ENCODE peak calls at places on chromosomes 16 and 17, in seven cellular contexts. Z, O, B, V, A, G and L are unnamed samples.

GRCh38 chr16:66515543-66516171 is 34.3 kb downstream of the TK2 start:
- DNase-seq in A (peak), Z (peak), G (peak), B (no peak), V (peak), O (peak), L (peak)

GRCh38 chr16:12461971-12462370 is 341.7 kb downstream of the CPPED1 start:
- DNase-seq in B (no peak), O (no peak), A (no peak), V (no peak), G (no peak), Z (no peak), L (no peak)

GRCh38 chr16:86634290-86634689 is 55.9 kb downstream of the FOXL1 start:
- DNase-seq in V (no peak), A (peak), O (peak), Z (no peak), B (no peak), G (no peak), L (peak)

GRCh38 chr16:66364117-66364958 is 2.2 kb upstream of the CDH5 start:
- DNase-seq in Z (no peak), B (no peak), G (no peak), A (peak), V (no peak), O (no peak), L (peak)

GRCh38 chr16:84138824-84139627 is 6.0 kb downstream of the HSDL1 start:
- DNase-seq in V (no peak), A (peak), B (no peak), Z (no peak), O (peak), G (no peak), L (peak)

GRCh38 chr17:5784791-5785190 is 200.5 kb upstream of the NLRP1 start:
- DNase-seq in V (no peak), O (no peak), G (peak), A (no peak), Z (no peak), B (no peak), L (no peak)

GRCh38 chr17:13740692-13741091 is 139.0 kb upstream of the HS3ST3A1 start:
- DNase-seq in Z (no peak), A (no peak), O (no peak), B (no peak), G (no peak), V (no peak), L (no peak)

GRCh38 chr17:2853111-2853721 is 57.0 kb downstream of the RAP1GAP2 start:
- DNase-seq in G (no peak), V (peak), A (peak), B (no peak), Z (peak), O (peak), L (peak)

GRCh38 chr16:84090212-84090611 is 26.5 kb downstream of the MBTPS1 start:
- DNase-seq in Z (no peak), O (no peak), G (no peak), V (no peak), B (no peak), A (no peak), L (no peak)

GRCh38 chr16:27286446-27286845 is 17.9 kb upstream of the NSMCE1 start:
- DNase-seq in B (no peak), V (no peak), A (no peak), G (no peak), Z (no peak), O (peak), L (peak)

GRCh38 chr16:85286066-85286712 is 173.9 kb upstream of the CIBAR2 start:
- DNase-seq in G (no peak), O (peak), B (no peak), Z (no peak), V (no peak), A (no peak), L (no peak)

GRCh38 chr16:20614201-20615141 is 38.3 kb upstream of the ACSM2B start:
- DNase-seq in A (no peak), V (no peak), G (no peak), O (no peak), B (no peak), Z (no peak), L (no peak)

GRCh38 chr16:13036600-13036999 is 135.2 kb downstream of the SHISA9 start:
- DNase-seq in V (peak), A (peak), Z (peak), O (peak), G (peak), B (peak), L (peak)

GRCh38 chr16:19645557-19645981 is 72.5 kb downstream of the KNOP1 start:
- DNase-seq in A (peak), G (no peak), Z (no peak), O (peak), V (peak), B (no peak), L (no peak)

GRCh38 chr17:20105539-20106291 is 96.6 kb downstream of the SPECC1 start:
- DNase-seq in O (no peak), G (no peak), V (no peak), B (no peak), Z (peak), A (peak), L (no peak)

GRCh38 chr16:83058376-83058775 is 431.6 kb downstream of the CDH13 start:
- DNase-seq in Z (no peak), V (no peak), A (no peak), G (no peak), O (no peak), B (no peak), L (no peak)

GRCh38 chr17:67491009-67491677 is 114.1 kb downstream of the PITPNC1 start:
- DNase-seq in O (peak), G (peak), B (no peak), A (no peak), V (peak), Z (peak), L (peak)

GRCh38 chr17:32929288-32929574 is 1.3 kb downstream of the TMEM98 start:
- DNase-seq in G (no peak), A (peak), Z (no peak), B (no peak), O (peak), V (no peak), L (peak)

GRCh38 chr17:14121952-14122351 is 52.6 kb downstream of the COX10 start:
- DNase-seq in A (no peak), B (no peak), Z (no peak), O (no peak), G (no peak), V (no peak), L (no peak)

GRCh38 chr17:44758414-44759095 is at the start of gene ADAM11:
- DNase-seq in A (no peak), G (no peak), V (peak), B (no peak), O (no peak), Z (peak), L (no peak)

GRCh38 chr17:72928454-72929136 is 163.9 kb downstream of the SLC39A11 start:
- DNase-seq in A (no peak), G (no peak), Z (no peak), B (no peak), O (no peak), V (no peak), L (no peak)

GRCh38 chr17:79829004-79829403 is 10.2 kb downstream of the CBX4 start:
- DNase-seq in O (no peak), A (no peak), B (no peak), V (no peak), G (no peak), Z (no peak), L (peak)
- H2AK5ac ChIP-seq in O (no peak), A (no peak), B (no peak), V (no peak), G (no peak), Z (no peak), L (no peak)

GRCh38 chr17:353838-354234 is 1.2 kb upstream of the RPH3AL start:
- DNase-seq in V (no peak), Z (no peak), A (no peak), G (no peak), B (no peak), O (no peak), L (no peak)

GRCh38 chr17:353213-353837 is 718 bp upstream of the RPH3AL start:
- DNase-seq in A (no peak), G (no peak), Z (no peak), O (no peak), B (no peak), V (no peak), L (no peak)

GRCh38 chr17:356671-357434 is 4.2 kb upstream of the RPH3AL start:
- DNase-seq in B (no peak), V (no peak), O (no peak), Z (no peak), G (no peak), A (no peak), L (no peak)

GRCh38 chr17:352421-353212 is at the start of gene RPH3AL:
- DNase-seq in V (no peak), O (no peak), A (peak), G (no peak), Z (peak), B (peak), L (peak)

GRCh38 chr17:354651-355556 is 2.3 kb upstream of the RPH3AL start:
- DNase-seq in A (no peak), O (no peak), V (no peak), G (no peak), Z (peak), B (no peak), L (no peak)
- H2BK120ac ChIP-seq in A (no peak), O (no peak), V (no peak), G (no peak), Z (no peak), B (no peak), L (no peak)

GRCh38 chr16:31216116-31216469 is 842 bp downstream of the PYDC1 start:
- DNase-seq in Z (no peak), G (no peak), V (no peak), O (no peak), A (no peak), B (no peak), L (no peak)

GRCh38 chr16:31214705-31215286 is 877 bp downstream of the TRIM72 start:
- DNase-seq in Z (peak), G (no peak), B (no peak), A (no peak), O (no peak), V (peak), L (no peak)

GRCh38 chr16:31213342-31213741 is 577 bp upstream of the TRIM72 start:
- DNase-seq in B (no peak), Z (no peak), A (no peak), V (no peak), G (no peak), O (no peak), L (no peak)

GRCh38 chr16:31215287-31216115 is 1.4 kb downstream of the PYDC1 start:
- DNase-seq in V (peak), A (peak), Z (peak), B (peak), O (peak), G (peak), L (peak)

DNA sequence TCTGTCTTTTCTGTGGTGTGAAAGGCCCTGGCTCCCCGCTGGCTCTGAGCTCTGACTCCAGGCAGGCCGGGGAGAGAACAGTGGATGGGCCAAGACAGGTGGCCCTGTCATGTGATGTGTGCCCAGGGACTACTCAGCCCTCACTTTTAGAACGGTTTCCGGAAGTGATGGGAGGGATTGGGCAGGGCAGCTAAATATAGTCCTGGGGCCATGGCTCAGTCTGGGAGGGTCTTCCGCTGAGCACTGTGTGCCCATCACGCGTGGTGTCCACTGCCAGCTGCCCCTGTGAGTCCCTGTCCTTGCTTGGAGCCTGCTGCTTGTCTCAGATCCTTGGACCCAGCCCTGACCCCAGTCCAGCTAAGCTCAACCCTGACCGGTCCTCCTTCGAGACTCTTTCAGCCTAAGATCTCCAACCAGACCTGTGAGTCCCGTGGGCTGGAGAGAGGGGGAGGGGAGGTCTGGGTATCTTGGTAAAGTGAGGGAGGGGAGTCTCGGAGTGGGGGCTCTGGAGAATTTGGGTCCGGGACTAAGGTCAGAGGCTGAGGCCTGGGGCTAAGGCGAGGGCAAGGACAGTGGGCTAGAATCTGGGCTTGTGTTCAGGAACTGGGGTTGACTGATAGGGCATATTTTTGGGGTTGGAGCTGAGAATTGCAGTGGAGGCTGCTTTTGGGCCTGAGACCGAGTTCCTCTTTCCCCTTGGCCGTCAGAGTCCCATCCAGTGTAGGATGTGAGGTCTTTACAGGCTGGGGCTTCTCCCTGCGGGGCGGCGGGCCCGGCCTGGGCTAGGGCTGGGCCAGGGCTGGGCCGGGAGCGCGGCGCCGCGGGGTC is at the start of gene TRIM72:
- DNase-seq in B (no peak), A (no peak), V (no peak), O (no peak), Z (no peak), G (no peak), L (no peak)
- H2AK5ac ChIP-seq in B (peak), A (no peak), V (no peak), O (no peak), Z (no peak), G (no peak), L (no peak)

GRCh38 chr17:8227238-8227581 is 16.8 kb upstream of the AURKB start:
- DNase-seq in B (no peak), Z (peak), V (peak), O (no peak), A (no peak), G (no peak), L (no peak)
- H2BK120ac ChIP-seq in B (no peak), Z (no peak), V (no peak), O (no peak), A (no peak), G (no peak), L (no peak)

GRCh38 chr16:74224828-74225227 is 71.8 kb upstream of the PSMD7 start:
- DNase-seq in V (no peak), A (no peak), G (no peak), B (no peak), O (peak), Z (no peak), L (no peak)
- H2AK5ac ChIP-seq in V (no peak), A (no peak), G (no peak), B (no peak), O (no peak), Z (no peak), L (no peak)

GRCh38 chr17:61869138-61869537 is 5.8 kb upstream of the BRIP1 start:
- DNase-seq in V (no peak), O (no peak), B (no peak), Z (no peak), A (no peak), G (no peak), L (no peak)
- H2BK120ac ChIP-seq in V (no peak), O (no peak), B (no peak), Z (no peak), A (no peak), G (no peak), L (no peak)